ENCODE peak calls at places on chromosome 1, in nine cellular contexts. V is H54; U is effector CD4-positive, alpha-beta T cell; B is activated naive CD4-positive, alpha-beta T cell; H is iPS-NIHi11; W is stimulated activated naive CD8-positive, alpha-beta T cell treated with anti-CD3 and anti-CD28 coated beads, Interleukin-15, amount 100 ng/mL, for 72 hours; Z is HTR-8/SVneo; S is T-helper 2 cell; T is left ventricle myocardium inferior. M is an unnamed sample.

GRCh38 chr1:202852163-202852904 is 36.6 kb downstream of the RABIF start:
- DNase-seq in V (peak), U (no peak), B (no peak), H (peak), W (peak), Z (peak), S (no peak), T (no peak), M (peak)

GRCh38 chr1:4271338-4271998 is 371.4 kb upstream of the C1orf174 start:
- DNase-seq in V (no peak), U (no peak), B (no peak), H (no peak), W (no peak), Z (no peak), S (no peak), T (no peak), M (no peak)

GRCh38 chr1:156657161-156657970 is 15.4 kb downstream of the BCAN start:
- DNase-seq in V (no peak), U (peak), B (peak), H (peak), W (peak), Z (peak), S (peak), T (peak), M (peak)

GRCh38 chr1:152110365-152110859 is 4.8 kb downstream of the TCHH start:
- DNase-seq in V (no peak), U (no peak), B (no peak), H (peak), W (peak), Z (no peak), S (no peak), T (peak), M (peak)

GRCh38 chr1:96674909-96675308 is 46.7 kb upstream of the PTBP2 start:
- DNase-seq in V (no peak), U (no peak), B (no peak), H (peak), W (no peak), Z (no peak), S (no peak), T (no peak), M (no peak)

GRCh38 chr1:67458663-67459062 is 28.5 kb upstream of the SERBP1 start:
- DNase-seq in V (no peak), U (no peak), B (no peak), H (peak), W (no peak), Z (no peak), S (no peak), T (no peak), M (no peak)

GRCh38 chr1:6260433-6260934 is 414 bp downstream of the GPR153 start:
- DNase-seq in V (no peak), U (no peak), B (no peak), H (peak), W (peak), Z (peak), S (no peak), T (peak), M (peak)

GRCh38 chr1:32919811-32920733 is 18.9 kb upstream of the TMEM54 start:
- DNase-seq in V (no peak), U (no peak), B (no peak), H (no peak), W (no peak), Z (peak), S (no peak), T (no peak), M (no peak)

GRCh38 chr1:53660666-53661065 is 78.3 kb downstream of the GLIS1 start:
- DNase-seq in V (no peak), U (no peak), B (no peak), H (no peak), W (no peak), Z (no peak), S (no peak), T (no peak), M (no peak)

GRCh38 chr1:20868263-20868662 is 81.2 kb upstream of the HP1BP3 start:
- DNase-seq in V (no peak), U (no peak), B (no peak), H (no peak), W (no peak), Z (no peak), S (no peak), T (no peak), M (no peak)

GRCh38 chr1:171251042-171251740 is 2.9 kb downstream of the FMO1 start:
- DNase-seq in V (no peak), U (no peak), B (no peak), H (no peak), W (peak), Z (no peak), S (no peak), T (no peak), M (peak)

GRCh38 chr1:156099282-156099681 is 15.2 kb upstream of the LMNA start:
- DNase-seq in V (no peak), U (no peak), B (no peak), H (no peak), W (no peak), Z (no peak), S (no peak), T (no peak), M (no peak)

GRCh38 chr1:206575165-206575893 is 36.9 kb downstream of the EIF2D start:
- DNase-seq in V (no peak), U (no peak), B (no peak), H (no peak), W (no peak), Z (peak), S (no peak), T (peak), M (no peak)

GRCh38 chr1:92482404-92482664 is 4.4 kb downstream of the GFI1 start:
- DNase-seq in V (no peak), U (no peak), B (no peak), H (no peak), W (no peak), Z (no peak), S (no peak), T (no peak), M (no peak)

GRCh38 chr1:118985611-118986290 is 2.4 kb downstream of the TBX15 start:
- DNase-seq in V (no peak), U (no peak), B (no peak), H (peak), W (no peak), Z (no peak), S (no peak), T (no peak), M (no peak)

GRCh38 chr1:19640363-19641316 is 3.5 kb upstream of the NBL1 start:
- DNase-seq in V (no peak), U (no peak), B (no peak), H (peak), W (no peak), Z (no peak), S (no peak), T (no peak), M (no peak)

GRCh38 chr1:228084797-228085196 is 2.3 kb downstream of the ARF1 start:
- DNase-seq in V (no peak), U (no peak), B (no peak), H (no peak), W (no peak), Z (no peak), S (no peak), T (peak), M (no peak)

GRCh38 chr1:204307334-204307883 is 52.3 kb downstream of the PLEKHA6 start:
- DNase-seq in V (no peak), U (no peak), B (no peak), H (peak), W (no peak), Z (peak), S (no peak), T (peak), M (no peak)

GRCh38 chr1:17581389-17582123 is 42.1 kb downstream of the ARHGEF10L start:
- DNase-seq in V (no peak), U (no peak), B (no peak), H (no peak), W (no peak), Z (no peak), S (no peak), T (no peak), M (no peak)

GRCh38 chr1:14724234-14724633 is 125.7 kb downstream of the KAZN start:
- DNase-seq in V (no peak), U (no peak), B (no peak), H (no peak), W (no peak), Z (no peak), S (no peak), T (no peak), M (no peak)

GRCh38 chr1:22831729-22832413 is 121.2 kb downstream of the EPHB2 start:
- DNase-seq in V (peak), U (no peak), B (no peak), H (no peak), W (no peak), Z (peak), S (no peak), T (no peak), M (no peak)

GRCh38 chr1:101902199-101902598 is 94.5 kb downstream of the OLFM3 start:
- DNase-seq in V (no peak), U (no peak), B (no peak), H (no peak), W (no peak), Z (no peak), S (no peak), T (no peak), M (no peak)

GRCh38 chr1:81553503-81553902 is 247.2 kb upstream of the ADGRL2 start:
- DNase-seq in V (no peak), U (no peak), B (no peak), H (no peak), W (no peak), Z (no peak), S (no peak), T (no peak), M (no peak)

GRCh38 chr1:183093821-183094287 is 70.6 kb downstream of the LAMC1 start:
- DNase-seq in V (peak), U (no peak), B (no peak), H (peak), W (no peak), Z (peak), S (no peak), T (no peak), M (no peak)